ENCODE peak calls at places on chromosomes 7 and 10, in four cellular contexts. C is cardiac muscle cell, Q is AML-193, D is skeletal muscle cell. K is an unnamed sample.

GRCh38 chr10:133476641-133476990 is 22.9 kb downstream of the SCART1 start:
- DNase-seq in C (no peak), Q (no peak), D (no peak), K (no peak)

GRCh38 chr7:127751723-127752448 is 99.9 kb downstream of the SND1 start:
- DNase-seq in D (peak), Q (no peak), C (no peak), K (no peak)

GRCh38 chr10:80530251-80530650 is 7.5 kb upstream of the SH2D4B start:
- DNase-seq in D (no peak), C (no peak), Q (peak), K (peak)

GRCh38 chr10:4006051-4006450 is 221.0 kb upstream of the KLF6 start:
- DNase-seq in C (no peak), Q (no peak), D (no peak), K (no peak)

GRCh38 chr7:1758859-1759521 is 88.9 kb downstream of the ELFN1 start:
- DNase-seq in D (no peak), Q (no peak), C (no peak), K (no peak)

GRCh38 chr7:105279688-105280007 is 109.1 kb downstream of the SRPK2 start:
- DNase-seq in C (no peak), Q (no peak), D (no peak), K (no peak)

GRCh38 chr10:132400041-132400546 is 3.1 kb downstream of the PWWP2B start:
- DNase-seq in D (no peak), Q (no peak), C (no peak), K (no peak)

GRCh38 chr7:127107601-127108007 is 145.1 kb downstream of the GRM8 start:
- DNase-seq in D (no peak), Q (peak), C (peak), K (peak)

GRCh38 chr7:45923818-45924217 is 2.7 kb upstream of the IGFBP3 start:
- DNase-seq in C (no peak), Q (no peak), D (no peak), K (no peak)

GRCh38 chr10:8060010-8060703 is 5.7 kb downstream of the GATA3 start:
- DNase-seq in Q (peak), D (no peak), C (no peak), K (no peak)

GRCh38 chr7:91357379-91357778 is 93.1 kb downstream of the FZD1 start:
- DNase-seq in C (peak), Q (no peak), D (no peak), K (no peak)

GRCh38 chr7:74657692-74658170 is at the start of gene GTF2I:
- DNase-seq in Q (no peak), D (no peak), C (peak), K (peak)

GRCh38 chr10:132375116-132375794 is 21.7 kb upstream of the PWWP2B start:
- DNase-seq in C (peak), Q (no peak), D (no peak), K (no peak)

GRCh38 chr10:92244796-92245195 is 46.1 kb downstream of the CPEB3 start:
- DNase-seq in D (no peak), Q (no peak), C (no peak), K (no peak)

GRCh38 chr10:73625004-73625883 is 16.0 kb downstream of the MYOZ1 start:
- DNase-seq in D (no peak), Q (peak), C (peak), K (peak)

GRCh38 chr7:467393-467828 is 52.2 kb downstream of the PDGFA start:
- DNase-seq in Q (no peak), D (no peak), C (no peak), K (peak)

GRCh38 chr7:72267291-72267800 is 144.8 kb downstream of the CALN1 start:
- DNase-seq in D (no peak), C (no peak), Q (no peak), K (no peak)

GRCh38 chr10:100645609-100646008 is 99.8 kb upstream of the PAX2 start:
- DNase-seq in D (no peak), Q (no peak), C (no peak), K (no peak)

GRCh38 chr7:70303780-70304179 is 705.5 kb downstream of the AUTS2 start:
- DNase-seq in C (no peak), D (no peak), Q (no peak), K (no peak)

GRCh38 chr10:103470755-103471653 is 8.0 kb downstream of the CALHM3 start:
- DNase-seq in C (no peak), Q (peak), D (no peak), K (no peak)

GRCh38 chr7:157537056-157537455 is 200.3 kb downstream of the DNAJB6 start:
- DNase-seq in D (no peak), Q (no peak), C (no peak), K (no peak)

GRCh38 chr7:64632029-64632428 is 33.9 kb upstream of the ZNF107 start:
- DNase-seq in Q (peak), D (no peak), C (no peak), K (no peak)

GRCh38 chr7:15326044-15326644 is 235.7 kb downstream of the AGMO start:
- DNase-seq in Q (peak), D (no peak), C (peak), K (peak)

GRCh38 chr7:134009314-134010109 is 117.6 kb upstream of the LRGUK start:
- DNase-seq in D (no peak), Q (no peak), C (no peak), K (no peak)

GRCh38 chr7:54985405-54986360 is 33.1 kb upstream of the EGFR start:
- DNase-seq in C (no peak), Q (no peak), D (peak), K (peak)

GRCh38 chr10:122213766-122214165 is 57.3 kb upstream of the BTBD16 start:
- DNase-seq in C (no peak), Q (no peak), D (no peak), K (no peak)

GRCh38 chr10:129954916-129955315 is 9.2 kb downstream of the EBF3 start:
- DNase-seq in Q (no peak), C (no peak), D (no peak), K (no peak)

GRCh38 chr7:113710310-113711106 is 208.3 kb downstream of the PPP1R3A start:
- DNase-seq in Q (peak), C (peak), D (peak), K (peak)

GRCh38 chr10:91208645-91209044 is 11.8 kb upstream of the PCGF5 start:
- DNase-seq in C (no peak), D (no peak), Q (no peak), K (no peak)

K was measured in Caco-2.